ENCODE peak calls at places on chromosome 2, in six cellular contexts. G is astrocyte; P is H9; L is heart right ventricle; U is BE2C; X is CD8-positive, alpha-beta T cell. N is an unnamed sample.

GRCh38 chr2:54666131-54666637 is 57.3 kb upstream of the EML6 start:
- DNase-seq in L (peak; percentile 74), X (no peak), G (peak; percentile 73), P (no peak), U (no peak), N (peak; percentile 66)

GRCh38 chr2:38037325-38037724 is 38.6 kb downstream of the CYP1B1 start:
- DNase-seq in X (no peak), U (no peak), G (no peak), L (no peak), P (no peak), N (no peak)

GRCh38 chr2:166627893-166628292 is 133.8 kb upstream of the SCN7A start:
- DNase-seq in G (no peak), U (no peak), P (no peak), L (no peak), X (no peak), N (no peak)

GRCh38 chr2:70985956-70986355 is 7.5 kb downstream of the ANKRD53 start:
- DNase-seq in U (no peak), X (no peak), L (no peak), P (peak; percentile 10), G (no peak), N (no peak)

GRCh38 chr2:106944220-106944619 is 58.3 kb upstream of the ST6GAL2 start:
- DNase-seq in U (no peak), X (no peak), L (no peak), P (no peak), G (peak; percentile 79), N (peak; percentile 63)

GRCh38 chr2:73821227-73821626 is 7.5 kb upstream of the STAMBP start:
- DNase-seq in P (no peak), L (no peak), U (no peak), X (no peak), G (no peak), N (no peak)

GRCh38 chr2:235230809-235231601 is 262.8 kb upstream of the AGAP1 start:
- DNase-seq in G (peak; percentile 12), U (no peak), L (no peak), P (no peak), X (no peak), N (peak; percentile 11)

GRCh38 chr2:77087987-77088414 is 434.2 kb downstream of the LRRTM4 start:
- DNase-seq in U (no peak), L (no peak), X (no peak), G (no peak), P (peak; percentile 83), N (no peak)

GRCh38 chr2:112703684-112704083 is 17.1 kb upstream of the NT5DC4 start:
- DNase-seq in X (no peak), L (no peak), G (no peak), P (no peak), U (no peak), N (no peak)

GRCh38 chr2:234996467-234997270 is 44.9 kb downstream of the SH3BP4 start:
- DNase-seq in U (no peak), G (peak; percentile 94), P (peak; percentile 91), L (no peak), X (no peak), N (peak; percentile 45)

GRCh38 chr2:73827660-73828388 is 937 bp upstream of the STAMBP start:
- DNase-seq in P (no peak), X (no peak), L (no peak), G (no peak), U (no peak), N (no peak)

GRCh38 chr2:218781691-218782528 is at the start of gene CYP27A1:
- DNase-seq in P (peak; percentile 52), G (no peak), X (no peak), L (peak; percentile 46), U (peak; percentile 22), N (no peak)

GRCh38 chr2:174981336-174981735 is 23.8 kb downstream of the CHN1 start:
- DNase-seq in X (no peak), G (no peak), U (no peak), L (no peak), P (no peak), N (peak; percentile 29)

GRCh38 chr2:178282075-178282474 is 87.8 kb downstream of the OSBPL6 start:
- DNase-seq in L (no peak), U (no peak), X (no peak), G (peak; percentile 85), P (peak; percentile 36), N (no peak)

GRCh38 chr2:69087912-69088240 is 74.9 kb downstream of the ANTXR1 start:
- DNase-seq in X (no peak), G (peak; percentile 51), U (no peak), P (no peak), L (no peak), N (no peak)

GRCh38 chr2:108148555-108148954 is 91.2 kb upstream of the SULT1C3 start:
- DNase-seq in P (no peak), U (no peak), L (no peak), X (no peak), G (no peak), N (no peak)

GRCh38 chr2:121094845-121095244 is 190.2 kb downstream of the TFCP2L1 start:
- DNase-seq in X (no peak), U (no peak), L (no peak), P (no peak), G (no peak), N (no peak)

GRCh38 chr2:207166039-207166348 is 246 bp upstream of the KLF7 start:
- DNase-seq in G (peak; percentile 99), L (peak; percentile 99), P (peak; percentile 100), U (peak; percentile 99), X (peak; percentile 91), N (peak; percentile 100)

GRCh38 chr2:11004206-11004605 is 92.5 kb downstream of the KCNF1 start:
- DNase-seq in P (no peak), L (no peak), G (peak; percentile 68), X (no peak), U (no peak), N (no peak)

GRCh38 chr2:65220432-65221131 is 7.0 kb upstream of the ACTR2 start:
- DNase-seq in U (no peak), G (no peak), L (no peak), P (no peak), X (no peak), N (peak; percentile 25)

DNA sequence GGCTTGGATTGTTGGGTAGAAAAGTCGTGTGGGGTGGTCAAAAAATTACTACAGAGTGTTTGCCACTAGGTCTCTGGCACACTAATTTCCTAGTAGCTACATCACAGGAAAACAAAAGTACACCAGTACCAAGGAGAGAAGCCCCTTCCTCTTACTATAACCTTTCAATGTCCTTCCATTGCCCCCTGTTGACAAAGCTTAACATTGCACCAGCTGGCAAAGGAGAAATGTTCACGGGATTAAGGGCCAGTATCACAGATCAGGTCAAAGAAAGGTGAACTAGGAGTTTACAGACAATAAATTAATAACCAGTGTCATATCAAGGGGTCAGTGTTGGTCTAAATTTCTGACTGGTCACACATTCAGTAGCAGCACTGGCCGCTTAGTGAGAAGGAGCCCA is 1139.6 kb upstream of the FAM98A start:
- DNase-seq in U (peak; percentile 26), L (no peak), P (peak; percentile 67), G (no peak), X (no peak), N (no peak)
- TF ChIP-seq CTCF in U (peak; percentile 80), L (no peak), P (peak; percentile 80), G (no peak), X (no peak), N (no peak)

DNA sequence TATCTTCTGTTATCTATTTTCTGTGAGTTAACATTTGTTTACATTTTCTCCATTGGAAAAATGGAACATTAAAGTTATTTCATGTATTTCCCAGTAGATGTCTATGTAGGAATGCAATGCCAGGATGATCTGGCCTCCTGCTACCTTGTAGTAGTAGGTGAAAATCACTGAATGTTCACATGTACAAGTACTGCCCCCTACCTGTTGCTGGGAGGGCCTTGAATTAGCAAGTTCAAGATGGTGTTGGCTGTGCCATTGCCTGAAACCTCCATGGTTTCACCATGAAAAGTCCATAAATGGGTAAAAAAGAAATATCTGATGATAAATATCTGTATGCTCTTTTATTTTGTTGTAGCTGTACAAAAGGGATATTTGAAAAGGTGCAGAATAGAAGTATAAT is 30.7 kb downstream of the XRCC5 start:
- DNase-seq in P (peak; percentile 43), G (no peak), L (no peak), U (peak; percentile 37), X (no peak), N (no peak)
- TF ChIP-seq CTCF in P (peak; percentile 63), G (peak; percentile 13), L (no peak), U (peak; percentile 63), X (peak; percentile 59), N (peak; percentile 64)

DNA sequence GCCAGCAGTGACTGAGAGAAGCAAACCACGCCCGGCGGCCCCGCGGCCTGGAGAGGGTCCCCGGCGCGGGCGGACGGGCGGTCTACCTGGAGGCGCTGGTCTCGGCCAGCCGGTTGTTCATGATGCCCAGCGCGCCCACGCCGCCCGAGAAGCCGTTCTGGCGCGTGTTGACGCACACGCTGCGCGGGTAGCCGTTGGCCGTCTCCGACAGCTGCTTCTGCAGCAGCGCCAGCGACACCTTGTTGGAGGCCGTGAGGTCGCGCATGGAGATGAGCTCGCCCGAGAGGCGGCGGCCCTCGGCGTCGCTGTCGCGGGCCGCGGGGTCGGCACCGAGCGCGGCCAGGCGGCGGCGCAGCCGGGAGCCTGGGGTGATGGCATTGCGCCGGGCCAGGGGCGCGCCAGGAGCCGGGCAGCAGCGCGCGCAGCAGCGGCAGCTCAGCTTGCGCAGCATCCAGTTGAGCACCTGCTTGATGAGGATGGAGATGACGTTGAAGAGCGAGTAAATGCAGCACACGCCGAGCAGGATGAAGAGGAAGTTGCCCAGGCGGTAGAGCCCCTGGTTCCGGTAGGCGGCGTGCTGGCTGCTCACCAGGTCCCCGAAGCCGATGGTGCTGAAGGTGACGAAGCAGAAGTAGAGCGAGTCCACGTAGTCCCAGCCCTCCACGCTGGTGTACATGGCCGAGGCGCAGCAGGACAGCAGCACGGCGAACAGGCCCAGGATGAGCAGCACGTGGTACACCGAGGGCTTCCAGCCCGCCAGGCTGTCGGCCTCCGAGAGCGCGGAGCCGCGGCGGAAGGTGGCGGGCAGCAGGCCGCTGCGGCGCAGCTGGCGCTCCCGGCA is 118.1 kb downstream of the MSH2 start:
- DNase-seq in U (peak; percentile 76), P (peak; percentile 64), X (peak; percentile 63), L (peak; percentile 29), G (peak; percentile 69), N (peak; percentile 38)
- TF ChIP-seq CTCF in U (peak; percentile 47), P (no peak), X (peak; percentile 25), L (no peak), G (no peak), N (peak; percentile 56)

GRCh38 chr2:7607774-7608173 is 690.6 kb downstream of the RNF144A start:
- DNase-seq in X (no peak), P (no peak), L (no peak), U (no peak), G (no peak), N (no peak)

GRCh38 chr2:7599462-7600258 is 682.4 kb downstream of the RNF144A start:
- DNase-seq in P (no peak), G (no peak), U (no peak), L (no peak), X (no peak), N (no peak)

GRCh38 chr2:7609556-7610323 is 692.5 kb downstream of the RNF144A start:
- DNase-seq in P (no peak), L (no peak), X (no peak), U (no peak), G (no peak), N (no peak)

GRCh38 chr2:7601990-7602389 is 684.8 kb downstream of the RNF144A start:
- DNase-seq in P (no peak), U (no peak), X (no peak), L (no peak), G (no peak), N (no peak)

DNA sequence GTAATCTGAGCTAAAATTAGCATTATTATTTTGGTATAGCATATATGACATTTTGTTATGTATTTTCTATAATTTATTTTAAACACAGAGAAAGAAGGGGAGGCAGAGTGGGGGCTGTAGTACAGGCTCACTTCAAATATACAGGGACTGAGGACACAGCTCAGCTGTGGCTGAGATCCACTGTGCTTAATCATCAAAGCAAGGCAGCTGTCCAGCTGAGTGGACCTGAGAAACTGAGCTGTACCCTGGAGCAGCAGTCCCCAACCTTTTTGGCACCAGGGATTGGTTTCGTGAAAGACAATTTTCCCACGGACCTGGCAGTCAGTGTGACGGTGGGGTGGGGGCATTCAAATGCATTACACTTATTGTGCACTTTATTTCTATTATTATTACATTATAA is 687.2 kb downstream of the RNF144A start:
- DNase-seq in G (no peak), U (no peak), L (no peak), P (no peak), X (no peak), N (no peak)
- TF ChIP-seq CTCF in G (no peak), U (no peak), L (no peak), P (no peak), X (no peak), N (no peak)

N was measured in HFFc6.